ENCODE peak calls at places on chromosomes 1 and 21, in five cellular contexts. One of them, this sample, is unnamed.

GRCh38 chr21:39533545-39534226 is 79.1 kb upstream of the B3GALT5 start:
- DNase-seq in MM.1S: no peak
- DNase-seq in esophagus squamous epithelium: no peak
- DNase-seq in A549: no peak
- DNase-seq in H1: no peak
- DNase-seq in this sample: no peak

GRCh38 chr1:222004034-222004433 is 262.1 kb upstream of the DUSP10 start:
- DNase-seq in MM.1S: no peak
- DNase-seq in esophagus squamous epithelium: no peak
- DNase-seq in A549: no peak
- DNase-seq in H1: no peak
- DNase-seq in this sample: no peak

GRCh38 chr1:32012709-32013385 is 821 bp upstream of the KHDRBS1 start:
- DNase-seq in MM.1S: no peak
- DNase-seq in esophagus squamous epithelium: no peak
- DNase-seq in A549: no peak
- DNase-seq in H1: no peak
- DNase-seq in this sample: no peak

GRCh38 chr1:109466440-109467300 is at the start of gene SYPL2:
- DNase-seq in MM.1S: no peak
- DNase-seq in esophagus squamous epithelium: no peak
- DNase-seq in A549: no peak
- DNase-seq in H1: no peak
- DNase-seq in this sample: no peak

GRCh38 chr1:201326710-201327109 is 43.4 kb downstream of the PKP1 start:
- DNase-seq in MM.1S: no peak
- DNase-seq in esophagus squamous epithelium: no peak
- DNase-seq in A549: no peak
- DNase-seq in H1: no peak
- DNase-seq in this sample: no peak

GRCh38 chr21:31658053-31658452 is 1.4 kb upstream of the SOD1 start:
- DNase-seq in MM.1S: no peak
- DNase-seq in esophagus squamous epithelium: no peak
- DNase-seq in A549: no peak
- DNase-seq in H1: no peak
- DNase-seq in this sample: no peak

GRCh38 chr1:26831546-26832248 is 5.2 kb downstream of the ZDHHC18 start:
- DNase-seq in MM.1S: no peak
- DNase-seq in esophagus squamous epithelium: no peak
- DNase-seq in A549: no peak
- DNase-seq in H1: no peak
- DNase-seq in this sample: no peak

GRCh38 chr1:42137766-42138165 is 15.4 kb upstream of the GUCA2B start:
- DNase-seq in MM.1S: no peak
- DNase-seq in esophagus squamous epithelium: no peak
- DNase-seq in A549: no peak
- DNase-seq in H1: no peak
- DNase-seq in this sample: no peak

GRCh38 chr1:168811213-168811612 is 82.2 kb upstream of the DPT start:
- DNase-seq in MM.1S: no peak
- DNase-seq in esophagus squamous epithelium: no peak
- DNase-seq in A549: no peak
- DNase-seq in H1: no peak
- DNase-seq in this sample: peak; percentile 31

GRCh38 chr1:62389531-62389930 is 47.3 kb upstream of the USP1 start:
- DNase-seq in MM.1S: no peak
- DNase-seq in esophagus squamous epithelium: no peak
- DNase-seq in A549: no peak
- DNase-seq in H1: no peak
- DNase-seq in this sample: no peak

GRCh38 chr1:55338448-55338820 is 123.3 kb upstream of the USP24 start:
- DNase-seq in MM.1S: no peak
- DNase-seq in esophagus squamous epithelium: no peak
- DNase-seq in A549: no peak
- DNase-seq in H1: no peak
- DNase-seq in this sample: no peak
- TF ChIP-seq CTCF in MM.1S: no peak
- TF ChIP-seq CTCF in esophagus squamous epithelium: no peak
- TF ChIP-seq CTCF in A549: no peak
- TF ChIP-seq CTCF in H1: no peak
- TF ChIP-seq CTCF in this sample: no peak

GRCh38 chr1:25513666-25514065 is 29.7 kb upstream of the LDLRAP1 start:
- DNase-seq in MM.1S: no peak
- DNase-seq in esophagus squamous epithelium: no peak
- DNase-seq in A549: no peak
- DNase-seq in H1: no peak
- DNase-seq in this sample: no peak
- H3K27ac ChIP-seq in MM.1S: no peak overlapping the region
- H3K27ac ChIP-seq in esophagus squamous epithelium: no peak overlapping the region
- H3K27ac ChIP-seq in A549: no peak overlapping the region
- H3K27ac ChIP-seq in H1: no peak overlapping the region
- H3K27ac ChIP-seq in this sample: no peak overlapping the region

GRCh38 chr21:46635324-46636180 is at the start of gene PRMT2:
- DNase-seq in MM.1S: peak; percentile 100
- DNase-seq in esophagus squamous epithelium: peak; percentile 73
- DNase-seq in A549: peak; percentile 93
- DNase-seq in H1: peak; percentile 93
- DNase-seq in this sample: peak; percentile 92
- H3K4me1 ChIP-seq in MM.1S: peaks cover 14% of the 10 kb centered on the region
- H3K4me1 ChIP-seq in esophagus squamous epithelium: peaks cover 29% of the 10 kb centered on the region
- H3K4me1 ChIP-seq in A549: peaks cover 36% of the 10 kb centered on the region
- H3K4me1 ChIP-seq in H1: peaks cover 8% of the 10 kb centered on the region
- H3K4me1 ChIP-seq in this sample: peaks cover 23% of the 10 kb centered on the region

GRCh38 chr1:162476620-162477019 is 21.0 kb upstream of the UHMK1 start:
- DNase-seq in MM.1S: no peak
- DNase-seq in esophagus squamous epithelium: no peak
- DNase-seq in A549: no peak
- DNase-seq in H1: no peak
- DNase-seq in this sample: no peak

GRCh38 chr1:162475089-162475488 is 22.5 kb upstream of the UHMK1 start:
- DNase-seq in MM.1S: no peak
- DNase-seq in esophagus squamous epithelium: no peak
- DNase-seq in A549: no peak
- DNase-seq in H1: no peak
- DNase-seq in this sample: no peak

GRCh38 chr1:162471290-162471853 is 26.2 kb upstream of the UHMK1 start:
- DNase-seq in MM.1S: no peak
- DNase-seq in esophagus squamous epithelium: no peak
- DNase-seq in A549: no peak
- DNase-seq in H1: no peak
- DNase-seq in this sample: no peak

GRCh38 chr1:162470216-162470615 is 27.4 kb upstream of the UHMK1 start:
- DNase-seq in MM.1S: no peak
- DNase-seq in esophagus squamous epithelium: no peak
- DNase-seq in A549: no peak
- DNase-seq in H1: no peak
- DNase-seq in this sample: no peak

GRCh38 chr1:162475539-162476185 is 22.0 kb upstream of the UHMK1 start:
- DNase-seq in MM.1S: no peak
- DNase-seq in esophagus squamous epithelium: no peak
- DNase-seq in A549: no peak
- DNase-seq in H1: no peak
- DNase-seq in this sample: peak; percentile 28
- TF ChIP-seq CTCF in MM.1S: peak; percentile 18
- TF ChIP-seq CTCF in esophagus squamous epithelium: no peak
- TF ChIP-seq CTCF in A549: no peak
- TF ChIP-seq CTCF in H1: peak; percentile 31
- TF ChIP-seq CTCF in this sample: peak; percentile 29

GRCh38 chr1:205210876-205211838 is at the start of gene DSTYK:
- DNase-seq in MM.1S: peak; percentile 98
- DNase-seq in esophagus squamous epithelium: peak; percentile 64
- DNase-seq in A549: peak; percentile 97
- DNase-seq in H1: peak; percentile 91
- DNase-seq in this sample: peak; percentile 88
- H3K27ac ChIP-seq in MM.1S: peak within 1 kb of the TSS; percentile 80
- H3K27ac ChIP-seq in esophagus squamous epithelium: peak within 1 kb of the TSS; percentile 91
- H3K27ac ChIP-seq in A549: peak within 1 kb of the TSS; percentile 78
- H3K27ac ChIP-seq in H1: peak within 1 kb of the TSS; percentile 76
- H3K27ac ChIP-seq in this sample: peak within 1 kb of the TSS; percentile 82

GRCh38 chr1:17635276-17635675 is 95.8 kb downstream of the ARHGEF10L start:
- DNase-seq in MM.1S: no peak
- DNase-seq in esophagus squamous epithelium: no peak
- DNase-seq in A549: no peak
- DNase-seq in H1: no peak
- DNase-seq in this sample: no peak
- H3K4me1 ChIP-seq in MM.1S: no peaks in the 10 kb centered on the region
- H3K4me1 ChIP-seq in esophagus squamous epithelium: peaks cover 5% of the 10 kb centered on the region
- H3K4me1 ChIP-seq in A549: peaks cover 18% of the 10 kb centered on the region
- H3K4me1 ChIP-seq in H1: no peaks in the 10 kb centered on the region
- H3K4me1 ChIP-seq in this sample: peaks cover 7% of the 10 kb centered on the region

GRCh38 chr1:40849801-40850592 is 12.2 kb downstream of the CITED4 start:
- DNase-seq in MM.1S: peak; percentile 68
- DNase-seq in esophagus squamous epithelium: no peak
- DNase-seq in A549: peak; percentile 57
- DNase-seq in H1: no peak
- DNase-seq in this sample: no peak
- TF ChIP-seq CTCF in MM.1S: peak; percentile 88
- TF ChIP-seq CTCF in esophagus squamous epithelium: peak; percentile 85
- TF ChIP-seq CTCF in A549: peak; percentile 74
- TF ChIP-seq CTCF in H1: peak; percentile 96
- TF ChIP-seq CTCF in this sample: peak; percentile 86

DNA sequence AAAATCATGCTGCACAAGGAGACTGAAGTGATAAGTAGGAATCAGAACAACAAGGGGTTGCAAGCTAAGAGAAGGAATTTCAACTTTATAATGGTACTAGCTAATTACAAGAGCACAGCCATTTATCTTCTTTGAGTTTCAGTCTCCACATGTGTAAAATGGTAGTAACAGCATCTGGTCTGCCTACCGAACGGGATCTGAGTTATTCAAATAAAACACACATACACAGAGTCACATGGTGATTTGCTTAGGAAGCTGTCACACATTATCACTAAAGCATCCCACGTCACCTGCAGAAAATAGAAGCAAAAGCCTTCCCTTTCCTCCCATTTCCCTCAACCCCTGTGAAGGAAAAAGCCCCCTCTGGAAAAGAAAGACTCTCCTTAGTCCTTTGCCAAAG is 389.7 kb downstream of the OMA1 start:
- DNase-seq in MM.1S: no peak
- DNase-seq in esophagus squamous epithelium: no peak
- DNase-seq in A549: no peak
- DNase-seq in H1: no peak
- DNase-seq in this sample: no peak
- H3K27ac ChIP-seq in MM.1S: no peak overlapping the region
- H3K27ac ChIP-seq in esophagus squamous epithelium: no peak overlapping the region
- H3K27ac ChIP-seq in A549: no peak overlapping the region
- H3K27ac ChIP-seq in H1: no peak overlapping the region
- H3K27ac ChIP-seq in this sample: no peak overlapping the region

DNA sequence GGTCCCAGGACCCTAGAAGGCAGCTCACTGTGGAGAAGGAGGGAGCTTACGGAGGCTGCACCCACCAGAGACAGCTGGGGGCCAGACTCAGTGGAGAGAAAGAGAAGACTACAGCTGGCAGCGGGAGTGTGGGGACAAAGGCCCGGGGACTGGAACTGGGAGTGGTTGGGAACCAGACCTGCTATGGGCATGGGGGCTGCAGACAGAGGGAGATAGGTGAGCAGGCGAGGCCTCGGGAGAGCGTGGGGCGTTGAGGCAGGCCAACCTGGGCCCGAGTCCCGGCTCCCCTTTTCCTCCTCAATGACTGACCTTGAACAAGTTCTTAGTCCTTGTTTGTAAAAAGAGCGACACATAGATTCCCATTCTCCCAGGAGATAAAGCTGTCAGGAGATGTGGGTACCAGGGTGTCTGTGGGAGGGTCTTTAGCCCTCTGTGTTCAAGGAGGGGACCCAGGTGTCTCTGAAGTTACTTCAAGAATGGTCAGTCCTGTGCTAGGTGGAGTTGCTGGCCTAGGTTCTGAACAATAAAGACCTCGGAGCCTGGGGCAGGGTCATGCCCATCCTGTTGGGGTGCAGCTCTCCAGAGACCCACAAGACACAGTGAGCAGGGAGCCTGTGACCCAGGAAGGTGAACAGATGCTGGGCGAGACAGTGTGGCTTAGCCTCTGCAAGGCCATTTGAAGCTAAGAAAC is 87.9 kb downstream of the ITPKB start:
- DNase-seq in MM.1S: no peak
- DNase-seq in esophagus squamous epithelium: no peak
- DNase-seq in A549: no peak
- DNase-seq in H1: no peak
- DNase-seq in this sample: no peak
- H3K4me1 ChIP-seq in MM.1S: peaks cover 17% of the 10 kb centered on the region
- H3K4me1 ChIP-seq in esophagus squamous epithelium: peaks cover 49% of the 10 kb centered on the region
- H3K4me1 ChIP-seq in A549: peaks cover 3% of the 10 kb centered on the region
- H3K4me1 ChIP-seq in H1: peaks cover 24% of the 10 kb centered on the region
- H3K4me1 ChIP-seq in this sample: peaks cover 2% of the 10 kb centered on the region

DNA sequence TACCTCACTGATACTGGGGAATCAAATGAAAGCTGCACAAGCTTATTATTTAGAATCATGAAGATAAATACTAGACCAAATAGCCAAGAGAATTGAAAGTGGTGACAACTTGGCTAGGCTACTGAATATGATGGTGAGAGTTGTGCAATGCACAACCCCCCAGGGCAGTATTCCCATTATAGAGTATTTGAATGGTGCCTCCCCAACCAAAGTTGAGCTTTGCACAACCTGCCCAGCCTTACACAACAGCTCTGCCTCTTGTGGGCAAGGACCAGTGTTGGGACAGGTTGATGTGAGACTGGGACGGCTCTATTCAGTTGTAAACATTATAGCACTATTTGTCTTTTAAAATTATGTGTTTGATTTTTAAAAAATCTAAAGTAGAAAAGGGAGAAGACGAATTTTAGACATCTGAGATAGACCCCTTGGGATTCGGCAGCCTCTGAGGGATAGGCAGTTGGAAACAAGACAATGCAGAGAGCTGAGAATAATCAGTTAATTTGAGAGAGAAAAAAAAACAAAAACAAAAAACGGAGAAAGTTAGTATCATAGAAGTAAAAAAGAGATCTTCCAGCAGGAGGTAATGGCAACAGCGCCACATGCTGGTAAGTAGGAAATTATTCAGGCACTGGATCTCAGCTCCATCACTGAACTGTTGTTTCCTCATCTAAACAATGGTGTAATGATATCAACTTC is 91.0 kb upstream of the KCNA3 start:
- DNase-seq in MM.1S: peak; percentile 57
- DNase-seq in esophagus squamous epithelium: no peak
- DNase-seq in A549: peak; percentile 16
- DNase-seq in H1: no peak
- DNase-seq in this sample: no peak
- TF ChIP-seq CTCF in MM.1S: peak; percentile 59
- TF ChIP-seq CTCF in esophagus squamous epithelium: peak; percentile 78
- TF ChIP-seq CTCF in A549: peak; percentile 66
- TF ChIP-seq CTCF in H1: no peak
- TF ChIP-seq CTCF in this sample: peak; percentile 80